ENCODE peak calls at places on chromosomes 16 and 17, in seven cellular contexts. I is fibroblast of lung; K is stimulated activated naive CD4-positive, alpha-beta T cell; T is GM23338; A is activated CD4-positive, alpha-beta T cell treated with anti-CD3 and anti-CD28 coated beads, Interleukin-2, amount 10 ng/mL, durations not matched to agents 7 days and 5 days; H is effector CD4-positive, alpha-beta T cell; U is HTR-8/SVneo. G is an unnamed sample.

GRCh38 chr17:75588546-75589016 is 981 bp downstream of the MYO15B start:
- DNase-seq in A (no peak), T (peak), U (no peak), I (no peak), K (no peak), H (peak), G (peak)

GRCh38 chr17:48416971-48417370 is 13.0 kb downstream of the SKAP1 start:
- DNase-seq in A (no peak), I (no peak), K (no peak), U (no peak), T (no peak), H (no peak), G (no peak)

GRCh38 chr17:4998027-4998665 is 396 bp downstream of the KIF1C start:
- DNase-seq in K (no peak), T (peak), U (no peak), A (no peak), I (peak), H (peak), G (no peak)

GRCh38 chr17:14428640-14429029 is 127.8 kb downstream of the HS3ST3B1 start:
- DNase-seq in K (no peak), H (no peak), T (no peak), I (no peak), A (peak), U (no peak), G (no peak)

GRCh38 chr17:52170963-52171572 is 12.6 kb upstream of the CA10 start:
- DNase-seq in K (no peak), I (no peak), A (no peak), T (peak), U (no peak), H (no peak), G (no peak)

GRCh38 chr17:42937712-42938596 is 26.3 kb downstream of the AARSD1 start:
- DNase-seq in K (no peak), I (peak), H (no peak), U (peak), A (peak), T (peak), G (peak)

GRCh38 chr16:49556252-49557069 is 182.9 kb downstream of the C16orf78 start:
- DNase-seq in H (no peak), U (no peak), K (no peak), A (no peak), I (peak), T (peak), G (peak)

GRCh38 chr16:74271879-74272278 is 24.7 kb upstream of the PSMD7 start:
- DNase-seq in U (no peak), T (no peak), H (no peak), K (no peak), I (no peak), A (no peak), G (no peak)

GRCh38 chr17:63652106-63652505 is 29.9 kb downstream of the MAP3K3 start:
- DNase-seq in T (no peak), K (no peak), I (peak), U (no peak), H (no peak), A (no peak), G (no peak)

GRCh38 chr17:19022128-19022527 is 17.6 kb upstream of the FAM83G start:
- DNase-seq in H (no peak), T (no peak), K (no peak), I (no peak), U (no peak), A (no peak), G (no peak)

GRCh38 chr17:82866521-82867214 is 26.8 kb upstream of the ZNF750 start:
- DNase-seq in U (no peak), K (no peak), A (no peak), H (no peak), I (peak), T (no peak), G (no peak)

GRCh38 chr17:8016632-8017424 is 14.4 kb downstream of the GUCY2D start:
- DNase-seq in H (peak), A (peak), U (no peak), I (no peak), T (peak), K (peak), G (no peak)

GRCh38 chr16:87828071-87828971 is 41.0 kb downstream of the SLC7A5 start:
- DNase-seq in I (no peak), A (no peak), T (no peak), H (no peak), U (no peak), K (no peak), G (no peak)

G was measured in midbrain.